ENCODE peak calls at places on chromosome 13, in four cellular contexts. H is SK-N-SH, P is GM12878, K is K562. W is an unnamed sample.

GRCh38 chr13:82370306-82370705 is 1512.0 kb downstream of the SLITRK1 start:
- DNase-seq in K (no peak), P (no peak), H (no peak), W (no peak)

GRCh38 chr13:111854403-111854802 is 212.5 kb upstream of the SOX1 start:
- DNase-seq in H (no peak), P (no peak), K (no peak), W (no peak)

GRCh38 chr13:53775807-53776206 is 747.2 kb downstream of the OLFM4 start:
- DNase-seq in K (no peak), H (no peak), P (no peak), W (no peak)

GRCh38 chr13:102443234-102443633 is 41.4 kb upstream of the FGF14 start:
- DNase-seq in H (no peak), P (no peak), K (no peak), W (no peak)

GRCh38 chr13:89457977-89458376 is 1786.8 kb downstream of the SLITRK5 start:
- DNase-seq in K (no peak), P (no peak), H (no peak), W (no peak)

GRCh38 chr13:25652764-25653163 is 281.0 kb downstream of the ATP8A2 start:
- DNase-seq in P (no peak), K (no peak), H (no peak), W (no peak)

GRCh38 chr13:31172535-31172934 is 10.8 kb upstream of the HSPH1 start:
- DNase-seq in P (no peak), H (no peak), K (no peak), W (peak; percentile 94)

GRCh38 chr13:45361596-45362206 is 20.7 kb upstream of the TPT1 start:
- DNase-seq in K (peak; percentile 82), P (no peak), H (no peak), W (no peak)

GRCh38 chr13:112623051-112623711 is 35.2 kb upstream of the TUBGCP3 start:
- DNase-seq in H (no peak), P (no peak), K (no peak), W (no peak)

GRCh38 chr13:91308299-91308698 is 39.2 kb upstream of the MIR17HG start:
- DNase-seq in K (no peak), P (no peak), H (no peak), W (no peak)

GRCh38 chr13:20173121-20173746 is 12.4 kb upstream of the GJA3 start:
- DNase-seq in P (no peak), K (no peak), H (no peak), W (no peak)

GRCh38 chr13:110109140-110109783 is 197.7 kb downstream of the COL4A1 start:
- DNase-seq in H (no peak), P (no peak), K (no peak), W (no peak)

GRCh38 chr13:27004866-27005265 is 166.7 kb downstream of the USP12 start:
- DNase-seq in K (no peak), H (no peak), P (no peak), W (no peak)

GRCh38 chr13:110338441-110339101 is 31.5 kb downstream of the COL4A2 start:
- DNase-seq in H (no peak), P (no peak), K (no peak), W (no peak)

GRCh38 chr13:49669735-49670309 is 21.5 kb downstream of the EBPL start:
- DNase-seq in K (peak; percentile 49), H (peak; percentile 84), P (no peak), W (peak; percentile 60)

GRCh38 chr13:47334173-47334572 is 437.3 kb upstream of the HTR2A start:
- DNase-seq in K (no peak), P (no peak), H (no peak), W (no peak)

GRCh38 chr13:110179858-110180156 is 127.2 kb downstream of the COL4A1 start:
- DNase-seq in P (no peak), K (no peak), H (no peak), W (no peak)

GRCh38 chr13:37608750-37609339 is 10.3 kb upstream of the POSTN start:
- DNase-seq in P (no peak), H (no peak), K (no peak), W (no peak)

GRCh38 chr13:51804295-51805172 is 571 bp upstream of the DHRS12 start:
- DNase-seq in K (peak; percentile 15), P (no peak), H (peak; percentile 47), W (no peak)

GRCh38 chr13:41470187-41470586 is 12.8 kb downstream of the RGCC start:
- DNase-seq in P (no peak), K (no peak), H (no peak), W (no peak)

GRCh38 chr13:39655041-39655568 is 357 bp upstream of the COG6 start:
- DNase-seq in P (no peak), K (peak; percentile 1), H (peak; percentile 2), W (no peak)

GRCh38 chr13:96792736-96793444 is 201.4 kb downstream of the OXGR1 start:
- DNase-seq in K (no peak), H (no peak), P (no peak), W (no peak)

GRCh38 chr13:53201454-53202225 is 173.0 kb downstream of the OLFM4 start:
- DNase-seq in P (no peak), K (no peak), H (peak; percentile 90), W (no peak)

GRCh38 chr13:113454936-113455335 is 1.6 kb upstream of the ADPRHL1 start:
- DNase-seq in P (no peak), K (no peak), H (no peak), W (no peak)

GRCh38 chr13:57624565-57625435 is 6.7 kb upstream of the PCDH17 start:
- DNase-seq in P (no peak), H (peak; percentile 44), K (peak; percentile 34), W (peak; percentile 56)

GRCh38 chr13:110410000-110410399 is 102.9 kb downstream of the COL4A2 start:
- DNase-seq in K (no peak), H (no peak), P (no peak), W (no peak)

GRCh38 chr13:46687810-46688209 is 109.2 kb downstream of the ESD start:
- DNase-seq in H (no peak), K (peak; percentile 54), P (no peak), W (peak; percentile 80)

GRCh38 chr13:105474983-105475382 is 1060.5 kb downstream of the EFNB2 start:
- DNase-seq in H (peak; percentile 30), P (no peak), K (no peak), W (no peak)

GRCh38 chr13:20561731-20562130 is 5.2 kb upstream of the IFT88 start:
- DNase-seq in H (no peak), K (no peak), P (no peak), W (no peak)

GRCh38 chr13:41271456-41272285 is 8.3 kb upstream of the MTRF1 start:
- DNase-seq in P (peak; percentile 16), K (no peak), H (no peak), W (no peak)

GRCh38 chr13:98189841-98190505 is 12.9 kb upstream of the RNF113B start:
- DNase-seq in H (peak; percentile 52), K (no peak), P (no peak), W (peak; percentile 25)

GRCh38 chr13:42969558-42970172 is 22.4 kb downstream of the EPSTI1 start:
- DNase-seq in P (no peak), H (peak; percentile 84), K (peak; percentile 69), W (peak; percentile 63)

GRCh38 chr13:44132710-44133109 is 240.9 kb upstream of the SERP2 start:
- DNase-seq in K (peak; percentile 13), P (no peak), H (no peak), W (no peak)

GRCh38 chr13:78593652-78594494 is 9.5 kb downstream of the POU4F1 start:
- DNase-seq in H (no peak), K (no peak), P (no peak), W (no peak)
- TF ChIP-seq POLR2AphosphoS5 in H (no peak), K (no peak), P (no peak), W (no peak)

GRCh38 chr13:32266130-32266529 is 49.0 kb downstream of the ZAR1L start:
- DNase-seq in K (no peak), P (no peak), H (no peak), W (peak; percentile 67)

GRCh38 chr13:32262165-32262564 is 53.0 kb downstream of the ZAR1L start:
- DNase-seq in H (no peak), P (no peak), K (no peak), W (no peak)

GRCh38 chr13:32262619-32263018 is 52.5 kb downstream of the ZAR1L start:
- DNase-seq in K (no peak), H (no peak), P (no peak), W (no peak)

GRCh38 chr13:32265726-32266125 is 49.4 kb downstream of the ZAR1L start:
- DNase-seq in P (no peak), H (no peak), K (no peak), W (peak; percentile 35)

GRCh38 chr13:32264407-32264806 is 50.8 kb downstream of the ZAR1L start:
- DNase-seq in K (no peak), H (no peak), P (no peak), W (no peak)
- TF ChIP-seq RAD21 in K (no peak), H (no peak), P (no peak), W (no peak)

DNA sequence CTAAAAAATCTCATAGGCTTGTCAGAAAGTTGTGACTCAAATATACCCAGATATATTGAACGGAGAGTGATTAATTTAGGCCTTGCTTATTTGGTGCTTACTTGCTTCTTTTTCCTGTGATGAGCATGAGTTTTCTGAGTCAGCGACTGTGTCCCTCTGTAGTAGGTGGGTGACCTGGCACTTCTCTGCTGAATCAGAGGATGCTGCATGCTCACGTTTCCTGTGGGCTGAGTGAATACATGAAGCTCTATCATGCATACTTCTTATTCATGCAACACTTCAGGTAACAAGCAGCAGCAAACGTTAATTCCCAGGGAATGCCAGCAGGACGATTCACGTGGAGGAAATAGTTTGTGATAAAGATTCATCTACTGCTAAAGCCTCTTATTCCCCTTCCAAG is 245.1 kb downstream of the KLF5 start:
- DNase-seq in P (no peak), H (no peak), K (no peak), W (no peak)
- TF ChIP-seq FOXM1 in P (no peak), H (no peak), K (no peak), W (no peak)

GRCh38 chr13:48500652-48501197 is 32.2 kb downstream of the RCBTB2 start:
- DNase-seq in H (no peak), P (no peak), K (no peak), W (peak; percentile 41)
- TF ChIP-seq POLR2AphosphoS5 in H (no peak), P (no peak), K (no peak), W (no peak)

GRCh38 chr13:75721307-75721706 is 85.2 kb downstream of the LMO7 start:
- DNase-seq in K (no peak), P (no peak), H (no peak), W (no peak)

GRCh38 chr13:75725784-75726183 is 89.7 kb downstream of the LMO7 start:
- DNase-seq in H (no peak), P (no peak), K (no peak), W (no peak)

GRCh38 chr13:75723927-75724326 is 87.8 kb downstream of the LMO7 start:
- DNase-seq in P (no peak), K (no peak), H (no peak), W (no peak)

GRCh38 chr13:75726313-75726712 is 90.2 kb downstream of the LMO7 start:
- DNase-seq in H (no peak), K (no peak), P (no peak), W (no peak)

GRCh38 chr13:75724742-75725504 is 88.8 kb downstream of the LMO7 start:
- DNase-seq in H (no peak), P (no peak), K (no peak), W (no peak)
- TF ChIP-seq RAD21 in H (no peak), P (no peak), K (no peak), W (no peak)